ENCODE peak calls at places on chromosome 9, in ten cellular contexts. E, R, Y, F, B, O, C, W, A and U are unnamed samples.

GRCh38 chr9:2919347-2919746 is 75.5 kb upstream of the PUM3 start:
- DNase-seq in E (no peak), R (no peak), Y (no peak), F (peak; percentile 15), B (no peak), O (no peak), C (no peak), W (no peak), A (no peak), U (peak; percentile 69)

GRCh38 chr9:133729646-133730281 is 8.4 kb downstream of the SARDH start:
- DNase-seq in E (no peak), R (no peak), Y (no peak), F (no peak), B (no peak), O (no peak), C (no peak), W (no peak), A (no peak), U (no peak)

GRCh38 chr9:121807918-121808278 is 156.5 kb downstream of the DAB2IP start:
- DNase-seq in E (no peak), R (no peak), Y (no peak), F (no peak), B (no peak), O (no peak), C (peak; percentile 36), W (no peak), A (no peak), U (peak; percentile 6)

GRCh38 chr9:95157491-95158151 is 159.9 kb downstream of the FANCC start:
- DNase-seq in E (no peak), R (peak; percentile 58), Y (no peak), F (peak; percentile 85), B (no peak), O (no peak), C (peak; percentile 56), W (peak; percentile 24), A (peak; percentile 87), U (peak; percentile 97)

GRCh38 chr9:134838651-134839431 is 41.8 kb upstream of the FCN2 start:
- DNase-seq in E (no peak), R (no peak), Y (no peak), F (no peak), B (no peak), O (peak; percentile 14), C (no peak), W (no peak), A (no peak), U (no peak)

GRCh38 chr9:12680341-12680740 is 12.8 kb upstream of the TYRP1 start:
- DNase-seq in E (no peak), R (no peak), Y (no peak), F (no peak), B (no peak), O (no peak), C (no peak), W (no peak), A (no peak), U (peak; percentile 77)

GRCh38 chr9:37436540-37436939 is 14.0 kb downstream of the GRHPR start:
- DNase-seq in E (no peak), R (no peak), Y (no peak), F (no peak), B (no peak), O (no peak), C (no peak), W (no peak), A (no peak), U (no peak)

GRCh38 chr9:131697097-131697496 is 42.8 kb downstream of the RAPGEF1 start:
- DNase-seq in E (no peak), R (no peak), Y (no peak), F (no peak), B (no peak), O (peak; percentile 53), C (peak; percentile 53), W (no peak), A (no peak), U (peak; percentile 34)

GRCh38 chr9:83934569-83935275 is 13.5 kb upstream of the KIF27 start:
- DNase-seq in E (no peak), R (no peak), Y (no peak), F (no peak), B (no peak), O (no peak), C (no peak), W (no peak), A (no peak), U (peak; percentile 73)

GRCh38 chr9:133148351-133149129 is 15.2 kb downstream of the GBGT1 start:
- DNase-seq in E (no peak), R (peak; percentile 67), Y (peak; percentile 77), F (no peak), B (no peak), O (peak; percentile 66), C (peak; percentile 68), W (peak; percentile 65), A (no peak), U (peak; percentile 38)

GRCh38 chr9:41229408-41230401 is 40.6 kb upstream of the ZNG1F start:
- DNase-seq in E (no peak), R (peak; percentile 15), Y (no peak), F (no peak), B (no peak), O (no peak), C (no peak), W (no peak), A (peak; percentile 15), U (peak; percentile 14)

GRCh38 chr9:84303061-84303460 is 37.5 kb downstream of the SLC28A3 start:
- DNase-seq in E (no peak), R (no peak), Y (no peak), F (no peak), B (no peak), O (no peak), C (no peak), W (no peak), A (no peak), U (no peak)

GRCh38 chr9:34479316-34479865 is 20.8 kb downstream of the DNAI1 start:
- DNase-seq in E (no peak), R (no peak), Y (no peak), F (no peak), B (no peak), O (no peak), C (no peak), W (no peak), A (no peak), U (no peak)

GRCh38 chr9:6788175-6789016 is 30.6 kb downstream of the KDM4C start:
- DNase-seq in E (no peak), R (no peak), Y (no peak), F (peak; percentile 36), B (no peak), O (no peak), C (no peak), W (peak; percentile 38), A (no peak), U (peak; percentile 58)

GRCh38 chr9:18543406-18543965 is 69.5 kb downstream of the ADAMTSL1 start:
- DNase-seq in E (no peak), R (no peak), Y (no peak), F (peak; percentile 80), B (no peak), O (no peak), C (peak; percentile 71), W (no peak), A (peak; percentile 18), U (peak; percentile 96)

GRCh38 chr9:105842023-105842644 is 147.8 kb downstream of the TMEM38B start:
- DNase-seq in E (peak; percentile 45), R (peak; percentile 55), Y (no peak), F (peak; percentile 56), B (no peak), O (no peak), C (no peak), W (peak; percentile 13), A (no peak), U (peak; percentile 41)

DNA sequence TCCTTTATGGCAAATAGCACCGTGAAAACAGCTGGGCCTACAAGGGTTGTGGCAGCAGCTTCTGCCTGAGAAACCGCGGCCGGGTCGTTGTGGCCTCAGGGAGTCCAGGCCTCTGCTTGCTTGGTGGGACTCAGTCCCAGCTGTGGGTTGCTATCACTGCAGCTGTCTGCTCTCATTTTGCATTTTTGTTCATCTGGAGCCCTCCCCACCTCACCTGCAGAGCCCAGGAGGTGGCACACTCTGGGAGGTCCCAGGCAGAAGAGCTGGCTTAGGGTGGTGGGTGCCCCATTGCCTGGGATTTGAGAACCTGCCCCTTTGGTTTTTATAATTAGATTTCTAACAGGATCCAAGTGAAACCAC is 138.4 kb downstream of the GADD45G start:
- DNase-seq in E (no peak), R (peak; percentile 53), Y (no peak), F (no peak), B (no peak), O (no peak), C (no peak), W (no peak), A (no peak), U (no peak)
- TF ChIP-seq CTCF in E (no peak), R (no peak), Y (no peak), F (no peak), B (no peak), O (no peak), C (no peak), W (no peak), A (no peak), U (no peak)

DNA sequence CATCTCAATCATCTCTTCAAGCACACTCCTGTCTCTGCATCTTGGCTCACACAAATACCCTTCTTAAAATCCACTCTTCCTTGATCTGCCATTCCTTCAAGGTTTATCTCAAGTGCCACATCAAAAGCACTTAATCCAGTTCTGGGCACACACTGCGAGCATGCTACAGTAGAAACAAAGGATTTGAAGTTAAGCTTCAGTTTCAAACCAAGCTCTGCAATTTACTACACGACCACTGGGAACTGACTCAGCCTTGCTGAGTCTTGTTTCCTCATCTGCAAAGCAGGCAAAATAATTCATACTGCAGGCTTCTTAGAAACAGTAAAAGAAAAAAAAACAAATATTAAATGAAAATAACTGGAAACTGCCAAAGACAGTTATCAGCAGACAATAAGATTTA is 50.5 kb upstream of the CTNNAL1 start:
- DNase-seq in E (no peak), R (no peak), Y (no peak), F (peak; percentile 22), B (no peak), O (no peak), C (no peak), W (no peak), A (no peak), U (peak; percentile 16)
- TF ChIP-seq CTCF in E (no peak), R (no peak), Y (no peak), F (peak; percentile 36), B (no peak), O (no peak), C (no peak), W (no peak), A (peak; percentile 22), U (peak; percentile 23)

DNA sequence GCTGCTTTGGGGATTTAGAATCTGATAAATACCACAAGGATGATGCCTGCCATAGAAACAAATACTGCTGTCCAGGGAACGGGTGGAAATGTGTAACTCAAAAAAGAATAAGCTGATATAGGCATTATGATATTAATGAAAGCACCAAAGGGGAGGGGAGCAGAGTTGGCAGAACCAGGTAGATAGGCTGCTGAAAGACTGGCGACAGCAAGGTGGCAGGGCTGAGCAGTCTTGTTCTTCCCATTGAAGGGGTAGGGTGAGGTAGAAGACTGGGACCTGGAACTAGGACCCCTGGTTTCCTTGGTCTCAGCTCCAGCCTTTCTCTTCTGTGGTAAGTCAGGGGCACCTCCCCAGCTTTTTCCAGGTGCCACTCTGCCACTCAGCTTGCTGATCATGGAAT is 31.4 kb upstream of the TMOD1 start:
- DNase-seq in E (no peak), R (no peak), Y (no peak), F (no peak), B (no peak), O (no peak), C (no peak), W (no peak), A (no peak), U (no peak)
- TF ChIP-seq CTCF in E (no peak), R (peak; percentile 63), Y (no peak), F (peak; percentile 26), B (no peak), O (peak; percentile 42), C (no peak), W (no peak), A (no peak), U (no peak)

GRCh38 chr9:99825158-99826046 is 3.7 kb downstream of the NR4A3 start:
- DNase-seq in E (peak; percentile 40), R (no peak), Y (no peak), F (no peak), B (no peak), O (no peak), C (no peak), W (peak; percentile 9), A (no peak), U (no peak)
- TF ChIP-seq CTCF in E (no peak), R (no peak), Y (no peak), F (no peak), B (no peak), O (no peak), C (no peak), W (no peak), A (no peak), U (no peak)